ENCODE peak calls at places on chromosome 2, in six cellular contexts. H is activated CD8-positive, alpha-beta memory T cell treated with anti-CD3 and anti-CD28 coated beads, Interleukin-2, amount 10 ng/mL, durations not matched to agents 7 days and 5 days; F is A549; S is left cardiac atrium; B is pancreas; N is GM12878. E is an unnamed sample.

GRCh38 chr2:199480966-199481365 is 23.2 kb upstream of the SATB2 start:
- ATAC-seq in H (no peak), F (no peak), S (no peak), B (no peak), N (no peak), E (no peak)

GRCh38 chr2:188367164-188367563 is 75.5 kb downstream of the GULP1 start:
- ATAC-seq in H (no peak), F (no peak), S (no peak), B (peak; percentile 67), N (no peak), E (no peak)

GRCh38 chr2:229519655-229520054 is 194.7 kb downstream of the DNER start:
- ATAC-seq in H (no peak), F (no peak), S (no peak), B (no peak), N (peak; percentile 27), E (no peak)

GRCh38 chr2:117776888-117777287 is 37.6 kb upstream of the DDX18 start:
- ATAC-seq in H (no peak), F (no peak), S (no peak), B (no peak), N (no peak), E (no peak)

GRCh38 chr2:169727065-169727464 is 6.6 kb upstream of the KLHL23 start:
- ATAC-seq in H (no peak), F (no peak), S (no peak), B (no peak), N (no peak), E (no peak)

GRCh38 chr2:28420717-28421116 is 28.1 kb downstream of the FOSL2 start:
- ATAC-seq in H (no peak), F (peak; percentile 2), S (no peak), B (no peak), N (no peak), E (no peak)

GRCh38 chr2:229475753-229476152 is 204.7 kb upstream of the PID1 start:
- ATAC-seq in H (no peak), F (no peak), S (no peak), B (no peak), N (no peak), E (no peak)

GRCh38 chr2:94871226-94872087 is at the start of gene TEKT4:
- ATAC-seq in H (no peak), F (peak; percentile 60), S (no peak), B (no peak), N (no peak), E (no peak)

GRCh38 chr2:28165087-28165652 is 227.5 kb upstream of the FOSL2 start:
- ATAC-seq in H (no peak), F (no peak), S (peak; percentile 31), B (no peak), N (no peak), E (no peak)

GRCh38 chr2:81839780-81840179 is 1535.2 kb upstream of the LRRTM1 start:
- ATAC-seq in H (no peak), F (no peak), S (no peak), B (no peak), N (no peak), E (no peak)

GRCh38 chr2:113823729-113824595 is 65.9 kb upstream of the ACTR3 start:
- ATAC-seq in H (no peak), F (no peak), S (no peak), B (no peak), N (no peak), E (no peak)

GRCh38 chr2:166127217-166128155 is at the start of gene SCN1A:
- ATAC-seq in H (peak; percentile 36), F (no peak), S (peak; percentile 26), B (peak; percentile 48), N (peak; percentile 48), E (peak; percentile 24)

GRCh38 chr2:165105911-165106310 is 97.9 kb downstream of the SCN3A start:
- ATAC-seq in H (no peak), F (no peak), S (no peak), B (no peak), N (no peak), E (no peak)

GRCh38 chr2:165002638-165003037 is 47.3 kb upstream of the SLC38A11 start:
- ATAC-seq in H (no peak), F (no peak), S (no peak), B (no peak), N (no peak), E (no peak)

GRCh38 chr2:172640389-172640788 is 84.5 kb downstream of the PDK1 start:
- ATAC-seq in H (no peak), F (no peak), S (no peak), B (no peak), N (no peak), E (no peak)

GRCh38 chr2:149346272-149346671 is 15.9 kb downstream of the LYPD6 start:
- ATAC-seq in H (no peak), F (no peak), S (no peak), B (no peak), N (no peak), E (no peak)

GRCh38 chr2:41768301-41768700 is 279.5 kb upstream of the PKDCC start:
- ATAC-seq in H (no peak), F (no peak), S (peak; percentile 38), B (no peak), N (no peak), E (no peak)

GRCh38 chr2:138433995-138434991 is 67.3 kb upstream of the SPOPL start:
- ATAC-seq in H (no peak), F (no peak), S (no peak), B (no peak), N (no peak), E (no peak)

GRCh38 chr2:144227427-144227826 is 292.5 kb downstream of the ZEB2 start:
- ATAC-seq in H (no peak), F (no peak), S (no peak), B (no peak), N (no peak), E (no peak)

GRCh38 chr2:238399094-238399493 is 27.6 kb upstream of the ASB1 start:
- ATAC-seq in H (no peak), F (no peak), S (no peak), B (peak; percentile 40), N (no peak), E (no peak)

GRCh38 chr2:103660523-103660922 is 898.7 kb downstream of the TMEM182 start:
- ATAC-seq in H (no peak), F (no peak), S (no peak), B (no peak), N (no peak), E (no peak)

GRCh38 chr2:128624425-128624795 is 305.7 kb upstream of the HS6ST1 start:
- ATAC-seq in H (peak; percentile 37), F (no peak), S (no peak), B (no peak), N (peak; percentile 48), E (no peak)

GRCh38 chr2:195612515-195613495 is 44.2 kb upstream of the SLC39A10 start:
- ATAC-seq in H (no peak), F (peak; percentile 80), S (peak; percentile 83), B (peak; percentile 92), N (no peak), E (no peak)